ENCODE peak calls at places on chromosomes 5 and 9, in four cellular contexts. E is heart right ventricle, N is spleen, O is cardiac muscle cell. K is an unnamed sample.

GRCh38 chr5:93151896-93152295 is 429.1 kb downstream of the NR2F1-AS1 start:
- DNase-seq in E (no peak), N (no peak), O (no peak), K (no peak)

GRCh38 chr5:1244255-1244654 is 19.1 kb downstream of the SLC6A18 start:
- DNase-seq in N (no peak), E (no peak), O (no peak), K (no peak)

GRCh38 chr9:112437406-112437805 is 49.2 kb upstream of the KIAA1958 start:
- DNase-seq in E (no peak), N (no peak), O (no peak), K (no peak)

GRCh38 chr9:89753472-89754055 is 148.8 kb downstream of the GADD45G start:
- DNase-seq in O (no peak), N (peak; percentile 17), E (no peak), K (no peak)

GRCh38 chr5:139271201-139272027 is 22.1 kb upstream of the MATR3 start:
- DNase-seq in O (peak; percentile 93), E (no peak), N (no peak), K (no peak)

GRCh38 chr5:176790921-176791320 is 19.4 kb upstream of the UNC5A start:
- DNase-seq in E (no peak), O (peak; percentile 38), N (no peak), K (no peak)

GRCh38 chr5:115246361-115246991 is 16.2 kb downstream of the PGGT1B start:
- DNase-seq in O (peak; percentile 58), E (no peak), N (no peak), K (peak; percentile 34)

GRCh38 chr5:74316064-74316586 is 324.4 kb downstream of the ENC1 start:
- DNase-seq in O (peak; percentile 81), E (no peak), N (no peak), K (no peak)

GRCh38 chr5:139243425-139243965 is 45.3 kb upstream of the SIL1 start:
- DNase-seq in N (no peak), E (no peak), O (no peak), K (no peak)

GRCh38 chr9:120780367-120780766 is 12.8 kb downstream of the FBXW2 start:
- DNase-seq in E (no peak), N (no peak), O (no peak), K (no peak)
- H3K36me3 ChIP-seq in E (peaks cover 4% of the 10 kb centered on the region), N (peaks cover 3% of the 10 kb centered on the region), O (peaks cover 16% of the 10 kb centered on the region), K (peaks cover 61% of the 10 kb centered on the region)

GRCh38 chr9:36316049-36316448 is 57.8 kb upstream of the GNE start:
- DNase-seq in N (no peak), E (no peak), O (no peak), K (no peak)
- H3K27ac ChIP-seq in N (no peak overlapping the region), E (no peak overlapping the region), O (peak overlapping the region; percentile 9), K (no peak overlapping the region)

DNA sequence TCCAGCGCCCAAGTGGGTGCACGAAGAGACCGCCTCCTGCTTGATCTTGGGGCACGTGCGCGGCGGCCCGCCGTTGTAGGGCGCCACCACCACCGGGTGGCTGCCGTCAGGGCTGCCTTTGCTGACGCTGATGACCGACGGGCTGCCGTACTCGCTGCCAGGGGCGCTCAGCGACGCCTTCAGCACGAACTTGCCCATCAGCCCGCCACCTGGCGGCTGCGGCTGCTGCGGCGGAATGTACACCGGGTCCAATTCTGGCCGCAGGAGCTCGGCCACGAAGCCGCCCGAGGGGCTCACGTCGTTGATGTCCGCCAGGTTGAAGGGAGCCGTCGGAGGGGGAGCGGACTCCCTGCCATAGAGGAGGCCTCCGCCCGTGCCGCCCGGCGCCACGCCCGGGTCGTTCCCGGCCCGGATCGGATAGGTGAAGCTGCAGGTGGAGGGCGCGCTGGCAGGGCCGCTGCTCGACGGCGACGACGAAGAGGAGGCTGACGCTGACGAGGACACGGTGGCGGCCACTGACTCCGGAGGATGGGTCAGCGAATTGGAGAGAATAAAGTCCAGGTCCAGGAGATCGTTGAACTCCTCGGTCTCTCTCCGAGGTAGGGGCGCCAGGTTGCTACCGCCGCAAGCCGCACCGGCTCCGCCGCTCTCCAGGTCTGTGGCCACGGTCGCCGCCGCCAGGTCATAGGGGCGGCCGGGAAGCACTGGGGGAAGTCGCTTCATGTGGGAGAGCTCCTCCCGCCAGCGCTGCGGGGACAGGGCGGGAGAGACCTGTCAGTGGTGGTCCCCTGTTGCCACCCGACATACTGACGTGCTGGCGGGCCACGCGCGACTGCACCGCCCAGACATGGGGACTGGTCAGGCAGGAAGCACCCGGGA is 1.8 kb downstream of the KLF4 start:
- DNase-seq in N (peak; percentile 87), O (peak; percentile 67), E (peak; percentile 50), K (peak; percentile 26)
- H3K4me3 ChIP-seq in N (peak overlapping the region; percentile 63), O (peak overlapping the region; percentile 57), E (peak overlapping the region; percentile 78), K (no peak overlapping the region)

DNA sequence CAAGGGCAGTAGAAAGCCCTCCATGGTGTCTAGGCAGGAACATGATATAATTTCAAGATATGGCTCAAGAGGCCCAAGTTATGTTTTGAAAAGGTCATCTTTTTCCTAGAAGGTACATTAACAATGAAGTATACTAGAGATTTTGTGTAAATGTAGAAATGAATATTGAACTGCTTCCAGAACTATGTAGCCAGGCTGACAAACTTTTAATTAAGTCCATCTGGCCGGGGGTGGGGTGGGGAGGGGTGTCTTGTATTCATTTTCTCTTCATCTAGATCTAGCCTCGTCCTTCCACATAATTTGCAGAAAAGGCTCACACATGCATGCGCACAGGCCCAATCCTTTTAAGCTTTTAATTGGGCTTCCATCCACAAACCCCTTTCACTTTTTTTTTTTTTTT is 323.3 kb downstream of the ARL15 start:
- DNase-seq in O (no peak), E (no peak), N (no peak), K (no peak)
- H3K36me3 ChIP-seq in O (no peaks in the 10 kb centered on the region), E (no peaks in the 10 kb centered on the region), N (no peaks in the 10 kb centered on the region), K (no peaks in the 10 kb centered on the region)

GRCh38 chr5:171630047-171630669 is 155.5 kb upstream of the SMIM23 start:
- DNase-seq in O (peak; percentile 64), N (no peak), E (peak; percentile 61), K (no peak)
- H3K27ac ChIP-seq in O (no peak overlapping the region), N (no peak overlapping the region), E (no peak overlapping the region), K (no peak overlapping the region)

DNA sequence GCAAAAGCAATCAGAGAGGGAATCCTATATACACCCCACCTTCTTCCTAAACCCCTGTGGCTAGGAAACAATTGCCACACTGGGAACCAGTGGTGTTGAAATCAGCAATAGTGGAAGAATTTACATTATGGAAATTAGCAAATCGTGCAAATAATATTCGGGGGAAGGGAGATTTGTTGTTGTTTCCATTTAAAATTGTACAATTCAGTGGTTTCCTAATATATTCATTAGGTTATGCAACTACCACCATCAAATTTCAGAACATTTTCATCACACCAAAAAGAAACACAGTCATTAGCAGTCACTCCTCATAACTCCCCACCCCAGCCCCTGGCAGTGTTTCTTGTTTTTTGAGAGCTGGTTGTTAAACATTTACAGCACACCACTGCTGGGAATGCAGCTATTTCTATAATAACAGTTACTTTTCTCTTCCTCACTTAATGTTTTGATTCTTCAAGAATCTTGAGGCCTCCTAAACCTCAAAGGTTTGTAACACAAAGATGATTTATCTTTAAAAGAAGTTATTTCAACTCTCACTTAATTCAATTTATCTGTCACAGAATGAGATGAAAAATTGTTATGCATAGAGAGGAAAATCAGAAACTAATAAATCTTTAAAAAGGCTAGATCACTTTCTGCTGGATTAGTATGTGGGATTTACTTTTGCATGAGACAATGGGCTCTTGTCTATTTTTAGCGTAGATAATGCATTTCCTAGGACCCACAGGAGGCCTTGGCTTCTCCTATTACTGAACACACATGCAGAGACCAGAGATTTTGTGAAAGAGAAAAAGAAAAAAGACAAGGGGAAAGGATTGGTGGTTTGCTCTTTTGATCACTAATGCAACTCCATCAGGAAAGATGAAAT is 91.8 kb upstream of the DAPK1 start:
- DNase-seq in E (no peak), N (no peak), O (peak; percentile 80), K (no peak)
- H3K4me3 ChIP-seq in E (no peak overlapping the region), N (no peak overlapping the region), O (no peak overlapping the region), K (no peak overlapping the region)

K was measured in CD4-positive, CD25-positive, alpha-beta regulatory T cell.